ENCODE peak calls at places on chromosomes 3 and 15, in ten cellular contexts. Z is stimulated activated CD8-positive, alpha-beta memory T cell treated with anti-CD3 and anti-CD28 coated beads, Interleukin-15, amount 100 ng/mL, for 1 hour; C is stimulated activated CD4-positive, alpha-beta T cell treated with anti-CD3 and anti-CD28 coated beads, Interleukin-4, amount 100 ng/mL, for 1 hour; J is D721Med; T is dermis blood vessel endothelial cell; F is T-helper 1 cell; K is HFFc6; R is activated T-helper 1 cell treated with anti-CD3 and anti-CD28 coated beads, Interleukin-12 subunit alpha, Interleukin-12 subunit beta, Interleukin-2, Interleukin-4 antibody, amounts not matched to agents 30 ng/mL and 10 ng/mL and 1 ng/mL, durations not matched to agents 14 hours and 24 hours and 36 hours; B is stomach; P is mesothelial cell of epicardium. Q is an unnamed sample.
A peak's percentile ranks its signal among the peaks of the same experiment; 100 is the strongest.

GRCh38 chr3:58566398-58567250 is 10.6 kb downstream of the FAM107A start:
- DNase-seq in Z (no peak), C (no peak), J (no peak), T (no peak), F (no peak), K (no peak), R (no peak), B (no peak), P (no peak), Q (no peak)

GRCh38 chr15:55221090-55222011 is 24.6 kb upstream of the RSL24D1 start:
- DNase-seq in Z (no peak), C (no peak), J (no peak), T (peak; percentile 53), F (no peak), K (peak; percentile 89), R (peak; percentile 3), B (no peak), P (no peak), Q (no peak)

GRCh38 chr15:88448991-88449461 is 18.2 kb downstream of the MRPL46 start:
- DNase-seq in Z (no peak), C (no peak), J (peak; percentile 62), T (no peak), F (no peak), K (no peak), R (no peak), B (no peak), P (no peak), Q (peak; percentile 92)

GRCh38 chr3:149307435-149307783 is 26.0 kb downstream of the TM4SF18 start:
- DNase-seq in Z (no peak), C (no peak), J (no peak), T (no peak), F (no peak), K (no peak), R (no peak), B (no peak), P (no peak), Q (no peak)

GRCh38 chr15:52922871-52923270 is 132.7 kb upstream of the ONECUT1 start:
- DNase-seq in Z (no peak), C (no peak), J (no peak), T (no peak), F (no peak), K (no peak), R (no peak), B (no peak), P (no peak), Q (no peak)

GRCh38 chr15:32682569-32682968 is 35.2 kb upstream of the GREM1 start:
- DNase-seq in Z (no peak), C (no peak), J (no peak), T (no peak), F (no peak), K (peak; percentile 95), R (no peak), B (no peak), P (no peak), Q (no peak)

GRCh38 chr3:122392868-122393844 is 9.2 kb downstream of the FAM162A start:
- DNase-seq in Z (no peak), C (no peak), J (no peak), T (peak; percentile 72), F (no peak), K (peak; percentile 61), R (no peak), B (no peak), P (no peak), Q (peak; percentile 16)

GRCh38 chr3:64728428-64728827 is 40.6 kb upstream of the ADAMTS9 start:
- DNase-seq in Z (no peak), C (no peak), J (no peak), T (peak; percentile 8), F (no peak), K (no peak), R (no peak), B (no peak), P (no peak), Q (no peak)

GRCh38 chr15:25882466-25882865 is 19.3 kb upstream of the ATP10A start:
- DNase-seq in Z (no peak), C (no peak), J (no peak), T (no peak), F (no peak), K (no peak), R (no peak), B (no peak), P (no peak), Q (no peak)